ENCODE peak calls at places on chromosome 10, in ten cellular contexts. F, Q, J, S, U, K, A, R, Z and X are unnamed samples.

GRCh38 chr10:132445516-132446194 is 48.7 kb downstream of the PWWP2B start:
- DNase-seq in A (no peak), Z (no peak), F (no peak), K (no peak), J (no peak), Q (no peak), U (no peak), R (no peak), S (no peak), X (no peak)

GRCh38 chr10:25966846-25967245 is 32.8 kb downstream of the MYO3A start:
- DNase-seq in Q (no peak), K (no peak), F (no peak), J (no peak), U (no peak), R (no peak), A (no peak), S (no peak), Z (no peak), X (no peak)

GRCh38 chr10:93067443-93068365 is 6.0 kb upstream of the CYP26A1 start:
- DNase-seq in A (no peak), Z (no peak), R (no peak), U (no peak), Q (no peak), S (no peak), J (no peak), K (no peak), F (no peak), X (no peak)

GRCh38 chr10:92832998-92833642 is 15.2 kb upstream of the EXOC6 start:
- DNase-seq in Z (no peak), A (no peak), F (no peak), Q (no peak), J (no peak), S (no peak), R (peak; percentile 75), U (no peak), K (no peak), X (no peak)

GRCh38 chr10:117462424-117462792 is 80.1 kb upstream of the EMX2 start:
- DNase-seq in A (no peak), Z (peak; percentile 69), S (no peak), F (peak; percentile 17), K (no peak), Q (peak; percentile 12), R (no peak), J (no peak), U (no peak), X (no peak)

GRCh38 chr10:106863549-106863948 is 301.0 kb downstream of the SORCS1 start:
- DNase-seq in S (no peak), J (no peak), U (no peak), K (no peak), Q (no peak), A (no peak), F (no peak), R (no peak), Z (peak; percentile 46), X (no peak)

GRCh38 chr10:100710151-100710871 is 35.1 kb upstream of the PAX2 start:
- DNase-seq in U (no peak), R (no peak), A (no peak), Q (no peak), Z (peak; percentile 57), S (no peak), F (no peak), J (no peak), K (no peak), X (no peak)

GRCh38 chr10:49359349-49360231 is 36.3 kb downstream of the DRGX start:
- DNase-seq in Z (peak; percentile 62), A (no peak), Q (no peak), J (no peak), K (no peak), U (no peak), F (no peak), R (peak; percentile 7), S (peak; percentile 7), X (no peak)

GRCh38 chr10:24826022-24826421 is 102.3 kb upstream of the ARHGAP21 start:
- DNase-seq in U (no peak), F (no peak), R (peak; percentile 79), J (no peak), Z (no peak), A (no peak), Q (no peak), K (no peak), S (no peak), X (no peak)

GRCh38 chr10:49488056-49488455 is 50.9 kb downstream of the ERCC6 start:
- DNase-seq in A (no peak), Q (no peak), U (no peak), R (peak; percentile 39), Z (no peak), K (no peak), J (no peak), S (no peak), F (no peak), X (no peak)

GRCh38 chr10:4294996-4295792 is 510.2 kb upstream of the KLF6 start:
- DNase-seq in R (no peak), A (no peak), U (no peak), Q (no peak), J (no peak), K (no peak), S (no peak), Z (no peak), F (no peak), X (no peak)

GRCh38 chr10:4294271-4294670 is 509.3 kb upstream of the KLF6 start:
- DNase-seq in Z (no peak), F (no peak), K (no peak), R (no peak), S (no peak), J (no peak), Q (no peak), U (no peak), A (no peak), X (no peak)

GRCh38 chr10:4296165-4296564 is 511.2 kb upstream of the KLF6 start:
- DNase-seq in A (no peak), J (no peak), Z (peak; percentile 69), U (no peak), K (no peak), S (no peak), R (no peak), Q (no peak), F (no peak), X (no peak)

DNA sequence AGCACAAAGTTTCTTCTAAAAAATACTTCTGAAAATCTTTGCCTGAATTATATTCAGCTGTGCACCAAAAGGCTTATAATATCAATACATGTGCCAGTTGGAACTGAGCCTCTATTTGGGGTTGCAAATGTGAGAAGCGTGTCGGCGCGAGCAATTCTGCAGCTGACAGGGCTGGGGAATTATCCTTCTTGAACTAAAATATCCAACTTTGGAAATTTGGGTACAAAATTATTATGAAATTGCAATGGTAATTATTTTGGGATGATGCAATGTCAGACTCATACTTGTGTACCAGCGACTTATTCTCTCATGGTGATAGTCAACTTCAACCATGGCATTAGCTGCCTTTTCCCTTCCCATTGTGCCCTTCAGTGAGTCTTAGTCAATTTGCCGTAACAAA is 507.0 kb upstream of the KLF6 start:
- DNase-seq in K (no peak), S (no peak), U (no peak), R (no peak), J (no peak), Z (no peak), A (no peak), Q (no peak), F (no peak), X (no peak)
- TF ChIP-seq POLR2AphosphoS5 in K (no peak), S (no peak), U (no peak), R (no peak), J (no peak), Z (no peak), A (no peak), Q (no peak), F (no peak), X (no peak)

GRCh38 chr10:102505462-102506115 is 1.8 kb downstream of the SUFU start:
- DNase-seq in U (no peak), A (no peak), F (no peak), S (no peak), R (no peak), Z (no peak), K (no peak), Q (no peak), J (no peak), X (no peak)

GRCh38 chr10:102508506-102508905 is 4.7 kb downstream of the SUFU start:
- DNase-seq in U (no peak), S (no peak), Z (no peak), R (no peak), J (no peak), Q (no peak), F (no peak), A (no peak), K (no peak), X (no peak)

GRCh38 chr10:102504976-102505300 is 1.2 kb downstream of the SUFU start:
- DNase-seq in S (no peak), K (no peak), A (no peak), U (no peak), Z (no peak), J (no peak), F (no peak), R (no peak), Q (no peak), X (no peak)

GRCh38 chr10:102509387-102509786 is 5.6 kb downstream of the SUFU start:
- DNase-seq in Z (no peak), K (no peak), J (no peak), F (no peak), S (no peak), Q (no peak), A (no peak), U (no peak), R (peak; percentile 61), X (no peak)

GRCh38 chr10:102507521-102507920 is 3.7 kb downstream of the SUFU start:
- DNase-seq in K (no peak), R (no peak), J (no peak), A (no peak), S (no peak), Q (no peak), F (no peak), U (no peak), Z (no peak), X (no peak)
- TF ChIP-seq POLR2AphosphoS5 in K (no peak), R (no peak), J (no peak), A (no peak), S (no peak), Q (no peak), F (no peak), U (no peak), Z (no peak), X (no peak)

DNA sequence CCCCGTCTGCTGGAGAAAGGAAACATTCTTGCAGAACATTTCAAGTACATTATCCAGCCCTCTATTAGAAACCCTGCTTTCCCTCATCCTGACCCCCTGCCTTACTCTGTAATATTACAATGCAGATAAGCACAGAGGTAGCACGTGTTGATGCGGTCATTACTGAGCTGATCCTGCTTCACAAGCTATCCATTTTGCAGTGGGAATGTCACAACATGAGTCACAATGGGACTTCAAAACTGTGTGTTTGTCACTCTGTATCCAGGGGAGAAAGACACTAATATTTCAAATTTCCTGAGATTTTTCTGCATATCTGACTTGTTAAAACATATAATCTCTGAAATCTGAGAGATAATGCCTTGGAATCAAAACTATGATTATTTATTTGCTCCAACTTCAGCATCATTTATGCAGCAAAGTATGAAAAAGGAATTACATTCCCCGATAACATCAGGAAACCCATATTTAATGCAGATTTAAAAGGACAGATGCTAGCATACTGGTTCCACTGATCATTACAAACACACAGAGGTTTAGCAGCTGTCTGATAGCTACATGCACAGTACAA is 239.6 kb downstream of the SORCS3 start:
- DNase-seq in K (no peak), J (no peak), F (no peak), R (no peak), Z (no peak), A (no peak), U (no peak), S (no peak), Q (no peak), X (no peak)
- TF ChIP-seq POLR2AphosphoS5 in K (no peak), J (no peak), F (no peak), R (no peak), Z (no peak), A (no peak), U (no peak), S (no peak), Q (no peak), X (no peak)

GRCh38 chr10:102409604-102410426 is 8.8 kb downstream of the PSD start:
- DNase-seq in F (no peak), J (no peak), Q (no peak), K (no peak), A (no peak), S (no peak), R (no peak), Z (peak; percentile 64), U (no peak), X (peak; percentile 30)
- TF ChIP-seq POLR2AphosphoS5 in F (no peak), J (no peak), Q (no peak), K (no peak), A (no peak), S (no peak), R (no peak), Z (no peak), U (no peak), X (no peak)